ENCODE peak calls at places on chromosomes 5 and 9, in ten cellular contexts. F is substantia nigra; D is epithelial cell of prostate; J is activated T-helper 9 cell treated with anti-CD3 and anti-CD28 coated beads, Interleukin-2, amount 50 U/mL, for 16 hours; R is cardiac muscle cell; T is coronary artery; H is mammary epithelial cell; O is heart right ventricle; B is stimulated activated CD8-positive, alpha-beta memory T cell treated with anti-CD3 and anti-CD28 coated beads, Interleukin-4, amount 100 ng/mL, for 4 hours; S is HT-29. A is an unnamed sample.
A peak's percentile ranks its signal among the peaks of the same experiment; 100 is the strongest.

GRCh38 chr9:108834959-108835696 is 20.7 kb downstream of the ACTL7B start:
- DNase-seq in H (peak; percentile 75), R (peak; percentile 53), D (peak; percentile 85), B (no peak), J (no peak), T (no peak), S (no peak), F (no peak), O (no peak), A (no peak)

GRCh38 chr9:72753261-72753893 is 199.5 kb downstream of the ALDH1A1 start:
- DNase-seq in T (no peak), O (no peak), D (no peak), J (no peak), R (peak; percentile 32), S (peak; percentile 67), B (no peak), F (no peak), H (no peak), A (no peak)

GRCh38 chr9:19127881-19128719 is 808 bp upstream of the PLIN2 start:
- DNase-seq in R (peak; percentile 58), F (no peak), T (no peak), J (peak; percentile 14), O (peak; percentile 37), B (no peak), H (no peak), D (no peak), S (no peak), A (no peak)

GRCh38 chr5:31921852-31922305 is 252.2 kb downstream of the GOLPH3 start:
- DNase-seq in R (peak; percentile 92), J (no peak), O (no peak), S (no peak), H (peak; percentile 97), D (peak; percentile 77), T (no peak), B (no peak), F (no peak), A (no peak)

GRCh38 chr5:10762178-10762775 is 1.2 kb upstream of the DAP start:
- DNase-seq in H (no peak), O (peak; percentile 39), R (peak; percentile 36), D (no peak), T (peak; percentile 74), B (no peak), J (no peak), S (peak; percentile 35), F (peak; percentile 20), A (no peak)

GRCh38 chr5:168172718-168173045 is 118.8 kb upstream of the WWC1 start:
- DNase-seq in R (no peak), J (no peak), S (no peak), H (no peak), O (no peak), B (no peak), T (no peak), D (no peak), F (no peak), A (no peak)

GRCh38 chr9:27117489-27118135 is 8.6 kb downstream of the TEK start:
- DNase-seq in S (peak; percentile 86), T (peak; percentile 78), O (peak; percentile 78), H (peak; percentile 22), D (no peak), J (no peak), R (peak; percentile 72), B (no peak), F (no peak), A (no peak)

GRCh38 chr5:168803541-168803940 is 224.4 kb upstream of the PANK3 start:
- DNase-seq in H (no peak), B (no peak), S (no peak), D (no peak), R (no peak), F (no peak), J (no peak), O (no peak), T (no peak), A (no peak)

GRCh38 chr9:120358877-120359276 is 221.1 kb downstream of the CDK5RAP2 start:
- DNase-seq in O (no peak), H (no peak), D (no peak), R (no peak), T (peak; percentile 46), S (no peak), J (no peak), F (no peak), B (no peak), A (no peak)

GRCh38 chr5:113569396-113569795 is 55.9 kb downstream of the YTHDC2 start:
- DNase-seq in T (no peak), R (no peak), O (no peak), H (no peak), S (no peak), B (no peak), D (no peak), J (no peak), F (no peak), A (no peak)

GRCh38 chr9:133742849-133743444 is 4.8 kb upstream of the SARDH start:
- DNase-seq in F (peak; percentile 42), O (peak; percentile 75), B (peak; percentile 49), J (peak; percentile 64), D (no peak), S (peak; percentile 88), T (peak; percentile 83), R (peak; percentile 68), H (peak; percentile 54), A (peak; percentile 63)

GRCh38 chr5:163347671-163348070 is 89.7 kb upstream of the CCNG1 start:
- DNase-seq in F (peak; percentile 27), H (peak; percentile 32), R (peak; percentile 85), O (no peak), D (no peak), B (no peak), J (peak; percentile 3), T (no peak), S (peak; percentile 72), A (no peak)

GRCh38 chr5:165227515-165227914 is 1722.1 kb downstream of the MAT2B start:
- DNase-seq in T (no peak), R (no peak), D (no peak), S (peak; percentile 36), B (no peak), J (no peak), H (no peak), F (no peak), O (no peak), A (no peak)

GRCh38 chr5:159051431-159052281 is 48.1 kb downstream of the EBF1 start:
- DNase-seq in S (no peak), B (no peak), R (peak; percentile 58), T (no peak), O (peak; percentile 75), D (no peak), J (no peak), F (peak; percentile 21), H (no peak), A (no peak)

GRCh38 chr5:998975-999501 is 9.6 kb upstream of the NKD2 start:
- DNase-seq in B (no peak), F (no peak), R (no peak), T (no peak), D (no peak), O (no peak), S (peak; percentile 42), J (no peak), H (no peak), A (no peak)

GRCh38 chr5:33701251-33701650 is 190.5 kb downstream of the ADAMTS12 start:
- DNase-seq in R (no peak), J (no peak), T (no peak), D (no peak), O (no peak), S (no peak), B (no peak), F (no peak), H (peak; percentile 17), A (no peak)

GRCh38 chr5:159838551-159839222 is 77.6 kb upstream of the ADRA1B start:
- DNase-seq in B (no peak), R (no peak), H (peak; percentile 89), J (no peak), D (peak; percentile 50), O (no peak), T (no peak), S (no peak), F (no peak), A (no peak)

GRCh38 chr5:38796000-38796738 is 49.6 kb upstream of the OSMR start:
- DNase-seq in J (no peak), B (no peak), D (no peak), R (no peak), O (peak; percentile 25), H (no peak), F (no peak), T (no peak), S (no peak), A (no peak)

GRCh38 chr5:97163360-97163764 is 19.7 kb downstream of the RIOK2 start:
- DNase-seq in O (no peak), B (no peak), D (no peak), T (no peak), S (peak; percentile 30), R (peak; percentile 41), H (no peak), J (no peak), F (no peak), A (no peak)

GRCh38 chr5:16805478-16805877 is 130.6 kb downstream of the MYO10 start:
- DNase-seq in B (no peak), S (no peak), F (no peak), H (no peak), D (no peak), O (no peak), T (no peak), R (no peak), J (no peak), A (no peak)

GRCh38 chr5:172497591-172498255 is 43.4 kb upstream of the SH3PXD2B start:
- DNase-seq in O (no peak), F (no peak), B (no peak), S (no peak), R (no peak), T (peak; percentile 58), J (no peak), D (no peak), H (no peak), A (no peak)

GRCh38 chr5:127369772-127370171 is 79.2 kb downstream of the MEGF10 start:
- DNase-seq in H (no peak), R (no peak), S (no peak), T (no peak), D (no peak), B (no peak), O (no peak), F (no peak), J (no peak), A (no peak)

GRCh38 chr5:179549973-179550510 is 312 bp upstream of the RUFY1 start:
- DNase-seq in H (no peak), R (no peak), O (no peak), D (no peak), F (no peak), J (peak; percentile 35), B (peak; percentile 56), T (peak; percentile 84), S (peak; percentile 55), A (no peak)

GRCh38 chr5:160539431-160539830 is 117.8 kb downstream of the PTTG1 start:
- DNase-seq in B (no peak), R (no peak), D (no peak), O (no peak), T (no peak), J (no peak), S (no peak), F (no peak), H (peak; percentile 80), A (no peak)

GRCh38 chr5:71932131-71932635 is 175.1 kb upstream of the MAP1B start:
- DNase-seq in T (no peak), R (peak; percentile 11), B (no peak), J (no peak), F (no peak), D (no peak), H (peak; percentile 24), O (no peak), S (peak; percentile 87), A (no peak)

GRCh38 chr9:121267689-121268597 is at the start of gene GSN:
- DNase-seq in S (peak; percentile 63), J (peak; percentile 21), D (no peak), F (peak; percentile 87), R (peak; percentile 68), O (peak; percentile 89), H (peak; percentile 60), B (peak; percentile 28), T (peak; percentile 88), A (peak; percentile 15)

GRCh38 chr5:32163053-32163452 is 11.1 kb downstream of the GOLPH3 start:
- DNase-seq in B (no peak), J (no peak), O (no peak), R (no peak), H (no peak), T (no peak), D (no peak), S (no peak), F (no peak), A (no peak)

GRCh38 chr9:34554211-34555001 is 31.6 kb upstream of the ENHO start:
- DNase-seq in J (no peak), O (no peak), H (no peak), D (no peak), T (no peak), B (no peak), S (no peak), F (no peak), R (no peak), A (no peak)

A was measured in stimulated activated CD4-positive, alpha-beta T cell treated with anti-CD3 and anti-CD28 coated beads, Interleukin-15, amount 100 ng/mL, for 1 hour.